ENCODE peak calls at places on chromosomes 11 and 22, in four cellular contexts. One of them, this sample, is unnamed.

GRCh38 chr11:45665206-45665932 is at the start of gene CHST1:
- DNase-seq in stimulated activated CD4-positive, alpha-beta T cell treated with anti-CD3 and anti-CD28 coated beads, Interleukin-2, amount 100 ng/mL, for 48 hours: no peak
- DNase-seq in neuronal stem cell: no peak
- DNase-seq in NCI-H446: no peak
- DNase-seq in this sample: no peak

GRCh38 chr22:20781272-20781990 is 7.5 kb downstream of the SERPIND1 start:
- DNase-seq in NCI-H446: no peak
- DNase-seq in neuronal stem cell: no peak
- DNase-seq in stimulated activated CD4-positive, alpha-beta T cell treated with anti-CD3 and anti-CD28 coated beads, Interleukin-2, amount 100 ng/mL, for 48 hours: peak
- DNase-seq in this sample: no peak

GRCh38 chr22:37499006-37499707 is 13.0 kb upstream of the MFNG start:
- DNase-seq in neuronal stem cell: no peak
- DNase-seq in stimulated activated CD4-positive, alpha-beta T cell treated with anti-CD3 and anti-CD28 coated beads, Interleukin-2, amount 100 ng/mL, for 48 hours: no peak
- DNase-seq in NCI-H446: no peak
- DNase-seq in this sample: no peak

GRCh38 chr11:65982824-65983588 is 19.0 kb downstream of the EIF1AD start:
- DNase-seq in NCI-H446: no peak
- DNase-seq in neuronal stem cell: no peak
- DNase-seq in stimulated activated CD4-positive, alpha-beta T cell treated with anti-CD3 and anti-CD28 coated beads, Interleukin-2, amount 100 ng/mL, for 48 hours: no peak
- DNase-seq in this sample: no peak

GRCh38 chr11:93051181-93051580 is 81.7 kb downstream of the MTNR1B start:
- DNase-seq in neuronal stem cell: no peak
- DNase-seq in stimulated activated CD4-positive, alpha-beta T cell treated with anti-CD3 and anti-CD28 coated beads, Interleukin-2, amount 100 ng/mL, for 48 hours: no peak
- DNase-seq in NCI-H446: no peak
- DNase-seq in this sample: no peak

GRCh38 chr22:40156001-40156516 is 21.7 kb upstream of the TNRC6B start:
- DNase-seq in neuronal stem cell: no peak
- DNase-seq in NCI-H446: no peak
- DNase-seq in stimulated activated CD4-positive, alpha-beta T cell treated with anti-CD3 and anti-CD28 coated beads, Interleukin-2, amount 100 ng/mL, for 48 hours: no peak
- DNase-seq in this sample: no peak

GRCh38 chr11:115333951-115334350 is 170.3 kb downstream of the CADM1 start:
- DNase-seq in NCI-H446: no peak
- DNase-seq in neuronal stem cell: no peak
- DNase-seq in stimulated activated CD4-positive, alpha-beta T cell treated with anti-CD3 and anti-CD28 coated beads, Interleukin-2, amount 100 ng/mL, for 48 hours: no peak
- DNase-seq in this sample: no peak

GRCh38 chr11:91163619-91164451 is 941.0 kb upstream of the CHORDC1 start:
- DNase-seq in NCI-H446: no peak
- DNase-seq in neuronal stem cell: no peak
- DNase-seq in stimulated activated CD4-positive, alpha-beta T cell treated with anti-CD3 and anti-CD28 coated beads, Interleukin-2, amount 100 ng/mL, for 48 hours: no peak
- DNase-seq in this sample: no peak

GRCh38 chr11:121412000-121412587 is 40.0 kb upstream of the SORL1 start:
- DNase-seq in stimulated activated CD4-positive, alpha-beta T cell treated with anti-CD3 and anti-CD28 coated beads, Interleukin-2, amount 100 ng/mL, for 48 hours: no peak
- DNase-seq in NCI-H446: no peak
- DNase-seq in neuronal stem cell: no peak
- DNase-seq in this sample: no peak

GRCh38 chr11:64553554-64554201 is 37.3 kb upstream of the SLC22A12 start:
- DNase-seq in NCI-H446: peak
- DNase-seq in stimulated activated CD4-positive, alpha-beta T cell treated with anti-CD3 and anti-CD28 coated beads, Interleukin-2, amount 100 ng/mL, for 48 hours: peak
- DNase-seq in neuronal stem cell: peak
- DNase-seq in this sample: peak

GRCh38 chr11:5550440-5551095 is 2.2 kb upstream of the OR52H1 start:
- DNase-seq in NCI-H446: no peak
- DNase-seq in stimulated activated CD4-positive, alpha-beta T cell treated with anti-CD3 and anti-CD28 coated beads, Interleukin-2, amount 100 ng/mL, for 48 hours: no peak
- DNase-seq in neuronal stem cell: no peak
- DNase-seq in this sample: no peak

GRCh38 chr11:72704028-72704782 is 30.0 kb upstream of the PDE2A start:
- DNase-seq in NCI-H446: no peak
- DNase-seq in stimulated activated CD4-positive, alpha-beta T cell treated with anti-CD3 and anti-CD28 coated beads, Interleukin-2, amount 100 ng/mL, for 48 hours: no peak
- DNase-seq in neuronal stem cell: no peak
- DNase-seq in this sample: no peak

GRCh38 chr11:116948375-116948774 is 111.0 kb upstream of the APOA1 start:
- DNase-seq in stimulated activated CD4-positive, alpha-beta T cell treated with anti-CD3 and anti-CD28 coated beads, Interleukin-2, amount 100 ng/mL, for 48 hours: no peak
- DNase-seq in neuronal stem cell: no peak
- DNase-seq in NCI-H446: no peak
- DNase-seq in this sample: no peak

GRCh38 chr22:36461665-36462474 is 19.6 kb downstream of the TXN2 start:
- DNase-seq in NCI-H446: no peak
- DNase-seq in stimulated activated CD4-positive, alpha-beta T cell treated with anti-CD3 and anti-CD28 coated beads, Interleukin-2, amount 100 ng/mL, for 48 hours: no peak
- DNase-seq in neuronal stem cell: no peak
- DNase-seq in this sample: no peak

GRCh38 chr11:62688481-62688880 is 849 bp downstream of the LRRN4CL start:
- DNase-seq in stimulated activated CD4-positive, alpha-beta T cell treated with anti-CD3 and anti-CD28 coated beads, Interleukin-2, amount 100 ng/mL, for 48 hours: no peak
- DNase-seq in neuronal stem cell: no peak
- DNase-seq in NCI-H446: no peak
- DNase-seq in this sample: no peak

GRCh38 chr22:24450600-24450999 is 23.2 kb downstream of the ADORA2A start:
- DNase-seq in neuronal stem cell: no peak
- DNase-seq in NCI-H446: peak
- DNase-seq in stimulated activated CD4-positive, alpha-beta T cell treated with anti-CD3 and anti-CD28 coated beads, Interleukin-2, amount 100 ng/mL, for 48 hours: no peak
- DNase-seq in this sample: no peak

GRCh38 chr11:3154001-3154599 is 11.0 kb downstream of the OSBPL5 start:
- DNase-seq in NCI-H446: no peak
- DNase-seq in neuronal stem cell: no peak
- DNase-seq in stimulated activated CD4-positive, alpha-beta T cell treated with anti-CD3 and anti-CD28 coated beads, Interleukin-2, amount 100 ng/mL, for 48 hours: no peak
- DNase-seq in this sample: no peak

GRCh38 chr11:83070878-83071640 is 638 bp downstream of the RAB30 start:
- DNase-seq in NCI-H446: peak
- DNase-seq in stimulated activated CD4-positive, alpha-beta T cell treated with anti-CD3 and anti-CD28 coated beads, Interleukin-2, amount 100 ng/mL, for 48 hours: peak
- DNase-seq in neuronal stem cell: peak
- DNase-seq in this sample: no peak

GRCh38 chr11:120342226-120342625 is 6.0 kb downstream of the ARHGEF12 start:
- DNase-seq in NCI-H446: no peak
- DNase-seq in stimulated activated CD4-positive, alpha-beta T cell treated with anti-CD3 and anti-CD28 coated beads, Interleukin-2, amount 100 ng/mL, for 48 hours: no peak
- DNase-seq in neuronal stem cell: no peak
- DNase-seq in this sample: no peak

GRCh38 chr11:117930668-117931330 is 1.6 kb upstream of the TMPRSS13 start:
- DNase-seq in neuronal stem cell: no peak
- DNase-seq in NCI-H446: no peak
- DNase-seq in stimulated activated CD4-positive, alpha-beta T cell treated with anti-CD3 and anti-CD28 coated beads, Interleukin-2, amount 100 ng/mL, for 48 hours: no peak
- DNase-seq in this sample: no peak

GRCh38 chr22:24146791-24147353 is 34.4 kb upstream of the SUSD2 start:
- DNase-seq in stimulated activated CD4-positive, alpha-beta T cell treated with anti-CD3 and anti-CD28 coated beads, Interleukin-2, amount 100 ng/mL, for 48 hours: no peak
- DNase-seq in NCI-H446: no peak
- DNase-seq in neuronal stem cell: no peak
- DNase-seq in this sample: no peak

GRCh38 chr22:50583294-50583865 is 731 bp upstream of the CHKB start:
- DNase-seq in NCI-H446: no peak
- DNase-seq in neuronal stem cell: no peak
- DNase-seq in stimulated activated CD4-positive, alpha-beta T cell treated with anti-CD3 and anti-CD28 coated beads, Interleukin-2, amount 100 ng/mL, for 48 hours: no peak
- DNase-seq in this sample: no peak

GRCh38 chr11:12248330-12248729 is 129.0 kb upstream of the PARVA start:
- DNase-seq in NCI-H446: no peak
- DNase-seq in stimulated activated CD4-positive, alpha-beta T cell treated with anti-CD3 and anti-CD28 coated beads, Interleukin-2, amount 100 ng/mL, for 48 hours: no peak
- DNase-seq in neuronal stem cell: no peak
- DNase-seq in this sample: no peak

GRCh38 chr11:114078423-114078822 is 18.9 kb downstream of the ZBTB16 start:
- DNase-seq in neuronal stem cell: no peak
- DNase-seq in stimulated activated CD4-positive, alpha-beta T cell treated with anti-CD3 and anti-CD28 coated beads, Interleukin-2, amount 100 ng/mL, for 48 hours: no peak
- DNase-seq in NCI-H446: no peak
- DNase-seq in this sample: no peak